ENCODE peak calls at places on chromosomes 12 and 14, in four cellular contexts. J is uterus, V is NB4, W is GM12878. E is an unnamed sample.

GRCh38 chr12:51330186-51330585 is 6.2 kb upstream of the BIN2 start:
- DNase-seq in J (no peak), V (no peak), W (no peak), E (no peak)

GRCh38 chr14:56412453-56413434 is 166.9 kb upstream of the TMEM260 start:
- DNase-seq in J (no peak), V (no peak), W (no peak), E (peak)

GRCh38 chr12:67457799-67458680 is 188.9 kb downstream of the CAND1 start:
- DNase-seq in J (no peak), V (peak), W (no peak), E (no peak)

GRCh38 chr14:81219821-81220487 is 805 bp downstream of the GTF2A1 start:
- DNase-seq in J (peak), V (peak), W (no peak), E (no peak)

GRCh38 chr12:93177208-93178153 is 200.2 kb upstream of the NUDT4 start:
- DNase-seq in J (no peak), V (no peak), W (no peak), E (peak)

GRCh38 chr12:122871851-122872785 is 23.8 kb downstream of the VPS37B start:
- DNase-seq in J (peak), V (peak), W (peak), E (peak)

GRCh38 chr14:105123266-105123665 is 45.3 kb downstream of the JAG2 start:
- DNase-seq in J (no peak), V (no peak), W (no peak), E (no peak)

GRCh38 chr14:35159742-35160409 is 37.5 kb downstream of the PRORP start:
- DNase-seq in J (no peak), V (no peak), W (no peak), E (peak)

GRCh38 chr12:78917513-78917912 is 52.9 kb downstream of the SYT1 start:
- DNase-seq in J (no peak), V (no peak), W (no peak), E (no peak)

GRCh38 chr14:103141117-103141796 is 18.0 kb downstream of the TNFAIP2 start:
- DNase-seq in J (no peak), V (peak), W (no peak), E (peak)

GRCh38 chr14:36857136-36857535 is 195.5 kb downstream of the PAX9 start:
- DNase-seq in J (no peak), V (no peak), W (no peak), E (no peak)
- TF ChIP-seq POLR2A in J (no peak), V (no peak), W (no peak), E (no peak)

DNA sequence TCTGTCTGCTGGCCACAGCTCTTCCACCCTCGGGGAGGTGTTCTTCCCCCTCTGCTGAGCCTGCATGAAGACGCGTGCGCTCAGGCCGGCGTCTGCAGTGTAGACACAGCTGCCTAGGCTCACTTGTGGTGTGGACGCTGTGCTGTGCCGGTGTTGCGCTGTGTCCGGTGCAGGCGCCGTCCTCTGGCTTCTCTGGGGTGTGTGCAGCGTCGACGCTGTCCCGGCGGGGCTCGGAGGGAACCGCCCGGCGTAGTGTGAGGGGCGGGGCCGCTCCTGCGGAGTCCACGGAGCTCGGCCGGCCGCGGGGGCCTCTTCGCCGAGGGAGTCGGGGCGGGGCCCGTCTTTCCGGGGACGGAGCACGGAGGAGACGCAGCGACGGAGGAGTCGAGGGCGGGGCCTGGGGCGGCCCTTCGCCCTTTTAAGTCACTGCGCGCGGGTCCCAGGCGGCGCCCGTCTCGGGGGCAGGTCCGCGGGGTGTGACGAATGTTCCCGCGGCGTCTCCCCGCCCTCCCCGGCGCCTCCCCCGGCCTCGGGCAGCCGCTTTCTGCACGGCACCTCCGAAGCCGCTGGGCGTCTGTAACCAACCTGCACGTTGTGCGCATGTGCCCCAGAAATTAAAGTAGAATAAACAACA is 45.2 kb downstream of the NOC4L start:
- DNase-seq in J (peak), V (peak), W (peak), E (peak)
- TF ChIP-seq POLR2A in J (peak), V (peak), W (peak), E (no peak)

GRCh38 chr12:124046206-124046740 is 73.3 kb downstream of the ZNF664 start:
- DNase-seq in J (no peak), V (no peak), W (no peak), E (no peak)
- TF ChIP-seq POLR2A in J (no peak), V (no peak), W (no peak), E (no peak)

GRCh38 chr12:108691995-108692808 is 39.1 kb downstream of the CORO1C start:
- DNase-seq in J (no peak), V (peak), W (no peak), E (peak)

GRCh38 chr12:108690799-108691153 is 40.5 kb downstream of the CORO1C start:
- DNase-seq in J (no peak), V (no peak), W (no peak), E (no peak)

GRCh38 chr12:108691154-108691994 is 39.9 kb downstream of the CORO1C start:
- DNase-seq in J (peak), V (peak), W (peak), E (peak)

GRCh38 chr12:108689314-108690190 is 41.8 kb downstream of the CORO1C start:
- DNase-seq in J (no peak), V (peak), W (no peak), E (peak)

GRCh38 chr12:108690191-108690518 is 41.2 kb downstream of the CORO1C start:
- DNase-seq in J (no peak), V (no peak), W (no peak), E (no peak)
- TF ChIP-seq POLR2A in J (no peak), V (no peak), W (no peak), E (no peak)

GRCh38 chr12:53324779-53325538 is 3.5 kb upstream of the AAAS start:
- DNase-seq in J (peak), V (peak), W (peak), E (peak)
- TF ChIP-seq POLR2A in J (peak), V (peak), W (peak), E (no peak)

DNA sequence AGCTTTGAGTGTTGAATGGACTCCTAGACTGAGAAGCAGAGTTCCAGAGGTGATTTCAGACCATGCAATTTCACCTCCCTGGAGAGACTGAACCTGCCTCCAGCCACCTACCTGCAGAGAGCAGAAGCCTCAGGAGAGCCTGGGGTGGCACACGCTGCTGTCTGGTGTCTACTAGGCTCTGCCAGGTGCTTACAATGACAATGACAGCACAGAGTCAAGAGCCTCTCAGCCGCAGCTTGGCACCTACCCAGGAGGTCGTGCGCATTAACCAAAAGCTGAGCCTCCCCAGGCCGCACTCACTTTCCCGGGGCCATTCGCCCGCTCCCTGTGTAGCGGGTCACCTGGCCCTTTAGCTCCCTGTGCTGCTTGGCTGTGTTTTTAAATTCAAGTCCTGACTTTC is 63.2 kb downstream of the TESC start:
- DNase-seq in J (no peak), V (no peak), W (no peak), E (no peak)
- TF ChIP-seq POLR2A in J (no peak), V (no peak), W (no peak), E (no peak)

GRCh38 chr12:42144424-42145196 is at the start of gene GXYLT1:
- DNase-seq in J (peak), V (peak), W (peak), E (peak)
- TF ChIP-seq POLR2A in J (peak), V (peak), W (peak), E (peak)

GRCh38 chr12:118135788-118136558 is at the start of gene PEBP1:
- DNase-seq in J (peak), V (peak), W (peak), E (peak)
- TF ChIP-seq POLR2A in J (peak), V (peak), W (peak), E (peak)

GRCh38 chr12:114895081-114895480 is 211.1 kb upstream of the TBX3 start:
- DNase-seq in J (no peak), V (no peak), W (no peak), E (no peak)

GRCh38 chr12:114898159-114898558 is 214.2 kb upstream of the TBX3 start:
- DNase-seq in J (no peak), V (no peak), W (no peak), E (no peak)

GRCh38 chr12:114901316-114901715 is 217.3 kb upstream of the TBX3 start:
- DNase-seq in J (no peak), V (no peak), W (no peak), E (no peak)

DNA sequence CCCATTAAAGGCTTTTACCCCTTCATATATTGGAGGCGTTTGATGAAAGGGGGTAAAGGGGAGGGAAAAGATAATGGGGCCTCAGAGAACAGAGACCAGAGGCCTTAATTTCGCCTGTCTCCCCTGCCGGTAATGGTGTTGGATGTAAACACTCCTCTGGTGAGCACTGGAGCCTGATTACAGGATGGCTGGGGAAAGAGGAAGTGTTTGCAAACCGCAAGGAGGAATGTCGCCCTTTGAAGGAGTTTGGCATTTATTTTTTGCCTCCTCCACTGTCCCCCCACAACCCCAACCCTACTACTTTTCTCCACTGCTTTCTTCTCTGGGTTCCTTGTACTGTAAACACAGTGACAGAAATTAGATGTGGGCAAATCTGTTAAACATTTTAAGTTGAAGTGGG is 211.8 kb upstream of the TBX3 start:
- DNase-seq in J (no peak), V (peak), W (no peak), E (no peak)
- TF ChIP-seq POLR2A in J (no peak), V (no peak), W (no peak), E (no peak)

GRCh38 chr12:6532051-6532926 is 2.0 kb upstream of the GAPDH start:
- DNase-seq in J (peak), V (peak), W (no peak), E (peak)
- TF ChIP-seq POLR2A in J (peak), V (peak), W (peak), E (no peak)